ENCODE peak calls at places on chromosome 7, in eight cellular contexts. Y, H, W, T, I, P, Q and L are unnamed samples.
A peak's percentile ranks its signal among the peaks of the same experiment; 100 is the strongest.

GRCh38 chr7:69418865-69419670 is 179.2 kb upstream of the AUTS2 start:
- DNase-seq in Y (no peak), H (no peak), W (no peak), T (no peak), I (no peak), P (no peak), Q (no peak), L (no peak)

GRCh38 chr7:23299770-23300300 is 696 bp downstream of the MALSU1 start:
- DNase-seq in Y (no peak), H (no peak), W (no peak), T (no peak), I (no peak), P (no peak), Q (no peak), L (no peak)

GRCh38 chr7:45593877-45594276 is 19.7 kb downstream of the ADCY1 start:
- DNase-seq in Y (peak; percentile 6), H (no peak), W (no peak), T (no peak), I (no peak), P (peak; percentile 18), Q (no peak), L (no peak)

GRCh38 chr7:148962823-148963582 is 65.3 kb downstream of the PDIA4 start:
- DNase-seq in Y (peak; percentile 68), H (peak; percentile 57), W (peak; percentile 54), T (no peak), I (peak; percentile 43), P (peak; percentile 61), Q (peak; percentile 19), L (peak; percentile 56)

GRCh38 chr7:26490631-26491624 is 199.3 kb downstream of the SNX10 start:
- DNase-seq in Y (no peak), H (no peak), W (no peak), T (no peak), I (no peak), P (no peak), Q (no peak), L (no peak)

GRCh38 chr7:78770422-78771410 is 682.8 kb downstream of the MAGI2 start:
- DNase-seq in Y (no peak), H (no peak), W (no peak), T (peak; percentile 50), I (no peak), P (no peak), Q (no peak), L (no peak)

GRCh38 chr7:71488308-71488707 is 356.4 kb downstream of the GALNT17 start:
- DNase-seq in Y (no peak), H (no peak), W (no peak), T (no peak), I (no peak), P (no peak), Q (no peak), L (no peak)

GRCh38 chr7:116259156-116259555 is 48.8 kb downstream of the TES start:
- DNase-seq in Y (no peak), H (no peak), W (no peak), T (no peak), I (no peak), P (no peak), Q (no peak), L (no peak)

GRCh38 chr7:32501522-32501921 is 6.2 kb downstream of the AVL9 start:
- DNase-seq in Y (no peak), H (no peak), W (no peak), T (no peak), I (no peak), P (no peak), Q (no peak), L (no peak)

GRCh38 chr7:158975526-158976467 is 119.4 kb downstream of the DYNC2I1 start:
- DNase-seq in Y (no peak), H (peak; percentile 26), W (no peak), T (no peak), I (no peak), P (no peak), Q (no peak), L (no peak)

GRCh38 chr7:153190452-153190851 is 430.9 kb downstream of the ACTR3B start:
- DNase-seq in Y (no peak), H (no peak), W (no peak), T (peak; percentile 36), I (no peak), P (no peak), Q (no peak), L (no peak)

GRCh38 chr7:150738092-150739044 is 1.1 kb downstream of the GIMAP5 start:
- DNase-seq in Y (no peak), H (no peak), W (no peak), T (no peak), I (no peak), P (no peak), Q (no peak), L (no peak)

GRCh38 chr7:123230603-123231002 is 30.8 kb upstream of the SLC13A1 start:
- DNase-seq in Y (no peak), H (no peak), W (no peak), T (no peak), I (no peak), P (no peak), Q (no peak), L (no peak)